ENCODE peak calls at places on chromosome 16, in eight cellular contexts. E, D, X, I, A, V, B and U are unnamed samples.

GRCh38 chr16:81429045-81429521 is 15.5 kb upstream of the CMIP start:
- DNase-seq in E (peak), D (peak), X (no peak), I (no peak), A (no peak), V (no peak), B (no peak), U (peak)

GRCh38 chr16:30615358-30616076 is 5.3 kb upstream of the ZNF689 start:
- DNase-seq in E (peak), D (peak), X (no peak), I (peak), A (peak), V (no peak), B (peak), U (peak)

GRCh38 chr16:11181889-11182279 is 74.1 kb downstream of the SOCS1 start:
- DNase-seq in E (no peak), D (peak), X (no peak), I (no peak), A (no peak), V (no peak), B (no peak), U (no peak)

GRCh38 chr16:30896203-30896889 is at the start of gene CTF1:
- DNase-seq in E (peak), D (no peak), X (peak), I (no peak), A (no peak), V (peak), B (no peak), U (peak)

GRCh38 chr16:67137605-67138004 is 13.2 kb downstream of the B3GNT9 start:
- DNase-seq in E (no peak), D (no peak), X (no peak), I (no peak), A (no peak), V (no peak), B (no peak), U (no peak)

GRCh38 chr16:56933266-56933619 is 1.3 kb downstream of the HERPUD1 start:
- DNase-seq in E (no peak), D (no peak), X (no peak), I (no peak), A (no peak), V (no peak), B (no peak), U (peak)

GRCh38 chr16:88014201-88014781 is 63.1 kb downstream of the BANP start:
- DNase-seq in E (no peak), D (no peak), X (no peak), I (no peak), A (no peak), V (no peak), B (no peak), U (peak)

GRCh38 chr16:8796469-8797363 is 723 bp downstream of the TMEM186 start:
- DNase-seq in E (no peak), D (no peak), X (no peak), I (no peak), A (no peak), V (no peak), B (no peak), U (no peak)

GRCh38 chr16:9706217-9706616 is 476.0 kb downstream of the GRIN2A start:
- DNase-seq in E (no peak), D (no peak), X (no peak), I (no peak), A (no peak), V (no peak), B (no peak), U (no peak)

GRCh38 chr16:19994771-19995170 is 78.9 kb downstream of the GPR139 start:
- DNase-seq in E (no peak), D (no peak), X (no peak), I (no peak), A (no peak), V (no peak), B (no peak), U (no peak)

GRCh38 chr16:89193021-89193575 is 7.2 kb downstream of the SLC22A31 start:
- DNase-seq in E (peak), D (peak), X (peak), I (peak), A (peak), V (peak), B (peak), U (peak)

GRCh38 chr16:66370786-66371684 is 4.5 kb downstream of the CDH5 start:
- DNase-seq in E (no peak), D (no peak), X (no peak), I (no peak), A (no peak), V (no peak), B (no peak), U (no peak)